ENCODE peak calls at places on chromosomes 3 and 15, in ten cellular contexts. U is heart left ventricle; X is AG04449; C is A549; J is epithelial cell of prostate; M is adrenal gland; T is iPS DF 19.7; S is activated naive CD8-positive, alpha-beta T cell treated with anti-CD3 and anti-CD28 coated beads for 36 hours; F is mucosa of descending colon; G is effector memory CD8-positive, alpha-beta T cell. L is an unnamed sample.

GRCh38 chr3:111691293-111691909 is 96.3 kb upstream of the ZBED2 start:
- DNase-seq in G (no peak), X (no peak), U (no peak), F (no peak), S (no peak), J (no peak), T (no peak), C (peak), M (no peak), L (no peak)

GRCh38 chr3:195033531-195034091 is 237.3 kb downstream of the XXYLT1 start:
- DNase-seq in S (no peak), C (peak), U (no peak), X (no peak), G (no peak), T (no peak), F (no peak), J (no peak), M (no peak), L (no peak)

GRCh38 chr15:49953421-49953820 is 165.6 kb downstream of the ATP8B4 start:
- DNase-seq in J (no peak), F (no peak), M (no peak), C (no peak), U (no peak), G (no peak), X (no peak), S (no peak), T (no peak), L (no peak)

GRCh38 chr3:4355401-4356224 is 52.4 kb downstream of the SETMAR start:
- DNase-seq in F (no peak), U (peak), X (no peak), T (no peak), J (no peak), S (no peak), M (peak), C (no peak), G (no peak), L (no peak)

GRCh38 chr3:187678869-187679268 is 8.7 kb upstream of the SST start:
- DNase-seq in G (peak), J (no peak), X (no peak), U (no peak), T (peak), M (peak), S (peak), F (no peak), C (peak), L (peak)

GRCh38 chr15:73334086-73334485 is 34.7 kb downstream of the HCN4 start:
- DNase-seq in F (no peak), C (no peak), X (no peak), J (no peak), S (no peak), G (no peak), M (no peak), T (no peak), U (peak), L (no peak)

GRCh38 chr3:126450744-126451143 is 24.9 kb downstream of the ZXDC start:
- DNase-seq in X (no peak), M (no peak), C (no peak), J (no peak), S (no peak), T (no peak), G (no peak), F (no peak), U (no peak), L (no peak)

GRCh38 chr3:74415731-74416130 is 198.7 kb downstream of the CNTN3 start:
- DNase-seq in C (no peak), M (no peak), X (no peak), T (peak), U (no peak), F (no peak), S (no peak), G (no peak), J (no peak), L (no peak)

GRCh38 chr3:197331131-197331530 is 32.7 kb upstream of the DLG1 start:
- DNase-seq in M (no peak), G (no peak), F (no peak), T (no peak), C (no peak), J (no peak), U (no peak), S (no peak), X (no peak), L (no peak)

GRCh38 chr15:40010681-40011080 is 28.3 kb downstream of the SRP14 start:
- DNase-seq in G (no peak), F (no peak), X (no peak), S (no peak), T (no peak), M (peak), U (no peak), J (no peak), C (no peak), L (no peak)

GRCh38 chr3:197298858-197299854 is 744 bp upstream of the DLG1 start:
- DNase-seq in U (peak), F (peak), S (peak), T (no peak), M (peak), X (no peak), C (peak), J (no peak), G (peak), L (peak)

GRCh38 chr3:87233805-87234204 is 6.7 kb downstream of the CHMP2B start:
- DNase-seq in F (no peak), S (no peak), C (no peak), M (no peak), G (no peak), T (no peak), J (no peak), X (no peak), U (no peak), L (no peak)

GRCh38 chr3:182364323-182364722 is 429.0 kb upstream of the ATP11B start:
- DNase-seq in C (no peak), X (no peak), G (no peak), S (no peak), M (no peak), T (no peak), J (no peak), U (no peak), F (no peak), L (no peak)

GRCh38 chr3:36924748-36925521 is 19.9 kb downstream of the TRANK1 start:
- DNase-seq in J (no peak), F (no peak), U (no peak), S (no peak), M (no peak), C (no peak), G (no peak), X (no peak), T (no peak), L (no peak)

GRCh38 chr3:192772495-192772894 is 45.2 kb upstream of the FGF12 start:
- DNase-seq in F (no peak), S (no peak), M (peak), U (no peak), J (peak), X (peak), G (no peak), T (peak), C (no peak), L (no peak)

GRCh38 chr3:182501861-182502260 is 291.4 kb upstream of the ATP11B start:
- DNase-seq in X (no peak), J (no peak), C (no peak), G (no peak), S (no peak), T (no peak), M (no peak), F (no peak), U (no peak), L (no peak)

GRCh38 chr3:50154476-50154839 is 666 bp upstream of the SEMA3F start:
- DNase-seq in U (no peak), C (peak), T (no peak), G (no peak), S (peak), J (no peak), M (no peak), X (no peak), F (no peak), L (no peak)

GRCh38 chr3:4984511-4984864 is 5.3 kb downstream of the BHLHE40 start:
- DNase-seq in X (no peak), S (no peak), G (no peak), C (no peak), J (no peak), M (peak), U (no peak), F (no peak), T (no peak), L (no peak)

GRCh38 chr3:128192131-128192530 is 38.9 kb downstream of the EEFSEC start:
- DNase-seq in U (no peak), C (no peak), J (no peak), X (no peak), F (no peak), G (no peak), M (no peak), T (no peak), S (no peak), L (no peak)

GRCh38 chr15:51883436-51883835 is 54.0 kb downstream of the TMOD3 start:
- DNase-seq in T (no peak), G (no peak), M (no peak), X (peak), C (no peak), F (no peak), S (no peak), J (no peak), U (no peak), L (no peak)

GRCh38 chr3:99825239-99825638 is 7.6 kb downstream of the CMSS1 start:
- DNase-seq in M (no peak), S (no peak), J (no peak), U (no peak), C (no peak), G (no peak), F (no peak), X (no peak), T (no peak), L (no peak)

GRCh38 chr15:100983221-100983620 is 64.1 kb downstream of the LRRK1 start:
- DNase-seq in F (no peak), G (no peak), X (no peak), M (no peak), J (no peak), T (no peak), S (no peak), U (no peak), C (no peak), L (no peak)

GRCh38 chr3:51670053-51670666 is 892 bp upstream of the TEX264 start:
- DNase-seq in S (no peak), J (no peak), T (no peak), U (no peak), F (no peak), C (no peak), X (no peak), G (no peak), M (no peak), L (peak)

GRCh38 chr3:31170932-31171670 is 276.6 kb upstream of the GADL1 start:
- DNase-seq in S (no peak), M (no peak), T (no peak), C (no peak), F (no peak), U (no peak), X (peak), J (peak), G (no peak), L (no peak)

GRCh38 chr3:168801792-168802191 is 706.1 kb upstream of the GOLIM4 start:
- DNase-seq in X (peak), M (no peak), G (no peak), T (no peak), C (no peak), U (no peak), J (peak), F (no peak), S (no peak), L (no peak)

GRCh38 chr3:195443391-195443989 is 670 bp upstream of the ACAP2 start:
- DNase-seq in T (no peak), C (no peak), X (no peak), U (no peak), F (no peak), M (no peak), G (no peak), J (no peak), S (no peak), L (no peak)

GRCh38 chr3:23979569-23979968 is 34.5 kb downstream of the NR1D2 start:
- DNase-seq in J (no peak), S (no peak), M (no peak), F (no peak), T (no peak), U (no peak), X (no peak), G (no peak), C (no peak), L (no peak)

GRCh38 chr3:188286087-188286513 is 132.1 kb downstream of the LPP start:
- DNase-seq in F (no peak), U (no peak), T (no peak), G (no peak), C (no peak), M (peak), X (peak), S (no peak), J (peak), L (no peak)

GRCh38 chr3:78634316-78634715 is 1133.5 kb downstream of the ROBO1 start:
- DNase-seq in J (no peak), X (no peak), F (no peak), U (no peak), S (no peak), T (no peak), G (no peak), M (no peak), C (no peak), L (no peak)

GRCh38 chr15:55434989-55435825 is 26.9 kb downstream of the PIERCE2 start:
- DNase-seq in X (peak), M (no peak), C (peak), T (no peak), J (peak), S (no peak), U (no peak), F (no peak), G (no peak), L (no peak)

GRCh38 chr3:155497930-155498647 is 204.6 kb upstream of the STRIT1 start:
- DNase-seq in T (no peak), X (peak), J (peak), C (peak), F (no peak), M (no peak), S (no peak), U (no peak), G (no peak), L (no peak)

GRCh38 chr3:32959370-32959769 is 7.9 kb downstream of the CCR4 start:
- DNase-seq in J (no peak), F (no peak), S (no peak), T (peak), X (no peak), M (no peak), U (no peak), C (no peak), G (no peak), L (no peak)

GRCh38 chr15:89912145-89912673 is 543 bp downstream of the ARPIN start:
- DNase-seq in X (no peak), J (no peak), G (no peak), S (no peak), F (peak), U (peak), M (peak), T (no peak), C (peak), L (no peak)

GRCh38 chr3:117036259-117036799 is 326.8 kb downstream of the TUSC7 start:
- DNase-seq in G (no peak), F (no peak), M (peak), X (peak), U (no peak), T (no peak), S (no peak), C (no peak), J (no peak), L (no peak)

GRCh38 chr3:55198554-55198953 is 270.7 kb upstream of the LRTM1 start:
- DNase-seq in U (no peak), M (no peak), F (no peak), G (no peak), S (no peak), T (no peak), C (no peak), J (no peak), X (peak), L (no peak)

GRCh38 chr3:149151843-149152242 is 22.4 kb downstream of the HPS3 start:
- DNase-seq in T (no peak), M (peak), X (peak), S (no peak), F (no peak), G (no peak), U (no peak), J (no peak), C (no peak), L (no peak)